ENCODE peak calls at places on chromosomes 4 and X, in six cellular contexts. W is lower lobe of right lung, C is GM23338, M is thyroid gland, S is IMR-90, K is suprapubic skin. N is an unnamed sample.

GRCh38 chr4:56112377-56112776 is 163.6 kb downstream of the CEP135 start:
- DNase-seq in W (no peak), C (peak), M (no peak), S (no peak), K (no peak), N (no peak)

GRCh38 chrX:96685205-96686099 is 810 bp downstream of the DIAPH2 start:
- DNase-seq in W (peak), C (peak), M (peak), S (peak), K (peak), N (peak)

GRCh38 chrX:34584781-34585180 is 72.3 kb downstream of the TMEM47 start:
- DNase-seq in W (no peak), C (no peak), M (no peak), S (no peak), K (no peak), N (no peak)

GRCh38 chr4:74110670-74111069 is 11.7 kb upstream of the CXCL2 start:
- DNase-seq in W (no peak), C (no peak), M (no peak), S (no peak), K (no peak), N (no peak)

GRCh38 chr4:16245241-16245640 is 19.0 kb upstream of the TAPT1 start:
- DNase-seq in W (no peak), C (no peak), M (no peak), S (no peak), K (no peak), N (no peak)

GRCh38 chr4:85755285-85755684 is 280.3 kb downstream of the ARHGAP24 start:
- DNase-seq in W (no peak), C (no peak), M (no peak), S (no peak), K (no peak), N (no peak)

GRCh38 chr4:15078682-15079642 is 76.7 kb downstream of the CPEB2 start:
- DNase-seq in W (no peak), C (no peak), M (no peak), S (peak), K (no peak), N (no peak)

GRCh38 chr4:100641326-100641725 is 123.5 kb upstream of the EMCN start:
- DNase-seq in W (no peak), C (no peak), M (no peak), S (no peak), K (no peak), N (no peak)

GRCh38 chrX:1686642-1687041 is 71.8 kb downstream of the ASMT start:
- DNase-seq in W (no peak), C (no peak), M (no peak), S (no peak), K (no peak), N (no peak)

GRCh38 chrX:39377171-39377570 is 575.9 kb downstream of the MID1IP1 start:
- DNase-seq in W (no peak), C (no peak), M (no peak), S (no peak), K (no peak), N (no peak)

GRCh38 chr4:102705391-102705935 is 55.3 kb downstream of the MANBA start:
- DNase-seq in W (no peak), C (peak), M (no peak), S (no peak), K (no peak), N (no peak)
- TF ChIP-seq CTCF in W (no peak), C (no peak), M (no peak), S (no peak), K (no peak), N (no peak)

GRCh38 chrX:48940404-48940955 is 16.9 kb downstream of the OTUD5 start:
- DNase-seq in W (no peak), C (no peak), M (no peak), S (no peak), K (no peak), N (no peak)

GRCh38 chrX:48938721-48939416 is 18.5 kb downstream of the OTUD5 start:
- DNase-seq in W (no peak), C (no peak), M (no peak), S (no peak), K (no peak), N (no peak)

GRCh38 chrX:48945517-48946348 is 11.7 kb downstream of the OTUD5 start:
- DNase-seq in W (peak), C (peak), M (peak), S (peak), K (no peak), N (peak)

GRCh38 chrX:48939417-48940228 is 17.8 kb downstream of the OTUD5 start:
- DNase-seq in W (no peak), C (no peak), M (no peak), S (no peak), K (no peak), N (no peak)

GRCh38 chrX:48942895-48943294 is 14.5 kb downstream of the OTUD5 start:
- DNase-seq in W (no peak), C (no peak), M (no peak), S (no peak), K (no peak), N (no peak)
- H3K27ac ChIP-seq in W (no peak), C (no peak), M (no peak), S (no peak), K (no peak), N (no peak)

GRCh38 chr4:121221201-121221600 is 57.1 kb upstream of the TNIP3 start:
- DNase-seq in W (no peak), C (no peak), M (no peak), S (no peak), K (no peak), N (no peak)
- TF ChIP-seq CTCF in W (no peak), C (no peak), M (no peak), S (no peak), K (no peak), N (no peak)

DNA sequence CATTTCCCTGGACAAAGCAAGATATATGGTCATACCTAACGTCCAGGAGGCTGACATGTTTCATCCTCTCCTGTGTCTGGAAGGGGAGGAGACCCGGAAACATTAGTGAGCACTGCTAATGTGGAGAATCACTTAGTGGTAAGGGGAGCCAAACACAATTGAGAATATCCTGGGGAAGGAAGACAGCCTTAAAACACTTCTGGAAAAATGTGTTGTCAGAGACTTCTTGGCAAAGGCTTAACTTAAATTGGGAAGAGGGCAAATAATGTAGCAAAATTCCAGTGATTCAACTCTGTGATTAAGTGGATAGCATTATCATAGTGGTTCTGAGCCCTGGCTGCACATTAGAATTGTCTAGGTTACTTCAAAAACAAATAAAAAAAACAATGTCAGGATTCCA is 39.5 kb downstream of the SPARCL1 start:
- DNase-seq in W (no peak), C (no peak), M (no peak), S (no peak), K (no peak), N (no peak)
- H3K27ac ChIP-seq in W (peak), C (no peak), M (no peak), S (no peak), K (no peak), N (no peak)

GRCh38 chrX:23919706-23920320 is 12.0 kb downstream of the CXorf58 start:
- DNase-seq in W (no peak), C (peak), M (peak), S (no peak), K (no peak), N (no peak)
- TF ChIP-seq CTCF in W (no peak), C (peak), M (no peak), S (no peak), K (no peak), N (no peak)

GRCh38 chr4:186241616-186242015 is 14.3 kb downstream of the KLKB1 start:
- DNase-seq in W (no peak), C (no peak), M (no peak), S (no peak), K (no peak), N (no peak)
- H3K27ac ChIP-seq in W (no peak), C (peak), M (no peak), S (no peak), K (no peak), N (no peak)

GRCh38 chr4:188781655-188782054 is 642.4 kb downstream of the TRIML1 start:
- DNase-seq in W (no peak), C (peak), M (peak), S (peak), K (no peak), N (peak)
- TF ChIP-seq CTCF in W (peak), C (peak), M (no peak), S (peak), K (no peak), N (no peak)

GRCh38 chr4:183987529-183987946 is 82.4 kb downstream of the STOX2 start:
- DNase-seq in W (peak), C (peak), M (peak), S (peak), K (no peak), N (peak)
- H3K27ac ChIP-seq in W (peak), C (peak), M (no peak), S (peak), K (peak), N (peak)

GRCh38 chrX:87337267-87337666 is 180.3 kb upstream of the KLHL4 start:
- DNase-seq in W (no peak), C (peak), M (no peak), S (no peak), K (no peak), N (no peak)
- TF ChIP-seq CTCF in W (no peak), C (no peak), M (no peak), S (no peak), K (no peak), N (no peak)